ENCODE peak calls at places on chromosomes 3 and 15, in ten cellular contexts. One of them, this sample, is unnamed.

GRCh38 chr3:43549626-43550025 is 72.2 kb downstream of the ANO10 start:
- DNase-seq in dorsolateral prefrontal cortex: no peak
- DNase-seq in RWPE1: no peak
- DNase-seq in brain microvascular endothelial cell: no peak
- DNase-seq in aorta: no peak
- DNase-seq in ovary: no peak
- DNase-seq in CD4-positive, alpha-beta memory T cell: no peak
- DNase-seq in coronary artery: no peak
- DNase-seq in Peyer's patch: no peak
- DNase-seq in upper lobe of left lung: no peak
- DNase-seq in this sample: no peak

GRCh38 chr15:75891895-75892294 is 11.8 kb upstream of the FBXO22 start:
- DNase-seq in RWPE1: peak; percentile 46
- DNase-seq in CD4-positive, alpha-beta memory T cell: no peak
- DNase-seq in ovary: no peak
- DNase-seq in coronary artery: no peak
- DNase-seq in dorsolateral prefrontal cortex: no peak
- DNase-seq in aorta: no peak
- DNase-seq in upper lobe of left lung: no peak
- DNase-seq in brain microvascular endothelial cell: peak; percentile 92
- DNase-seq in Peyer's patch: no peak
- DNase-seq in this sample: peak; percentile 72

GRCh38 chr3:142902356-142902755 is 13.5 kb upstream of the PCOLCE2 start:
- DNase-seq in upper lobe of left lung: no peak
- DNase-seq in dorsolateral prefrontal cortex: no peak
- DNase-seq in aorta: no peak
- DNase-seq in CD4-positive, alpha-beta memory T cell: no peak
- DNase-seq in coronary artery: no peak
- DNase-seq in Peyer's patch: no peak
- DNase-seq in brain microvascular endothelial cell: no peak
- DNase-seq in ovary: no peak
- DNase-seq in RWPE1: no peak
- DNase-seq in this sample: no peak

GRCh38 chr3:114624047-114624445 is 330.2 kb downstream of the TIGIT start:
- DNase-seq in CD4-positive, alpha-beta memory T cell: no peak
- DNase-seq in ovary: peak; percentile 68
- DNase-seq in aorta: no peak
- DNase-seq in dorsolateral prefrontal cortex: no peak
- DNase-seq in brain microvascular endothelial cell: peak; percentile 39
- DNase-seq in upper lobe of left lung: peak; percentile 31
- DNase-seq in Peyer's patch: no peak
- DNase-seq in coronary artery: peak; percentile 73
- DNase-seq in RWPE1: no peak
- DNase-seq in this sample: no peak

GRCh38 chr3:183829466-183829865 is 4.1 kb upstream of the MAP6D1 start:
- DNase-seq in coronary artery: no peak
- DNase-seq in aorta: no peak
- DNase-seq in Peyer's patch: no peak
- DNase-seq in dorsolateral prefrontal cortex: no peak
- DNase-seq in upper lobe of left lung: no peak
- DNase-seq in CD4-positive, alpha-beta memory T cell: no peak
- DNase-seq in ovary: no peak
- DNase-seq in RWPE1: no peak
- DNase-seq in brain microvascular endothelial cell: no peak
- DNase-seq in this sample: no peak

GRCh38 chr3:32961189-32961715 is 9.8 kb downstream of the CCR4 start:
- DNase-seq in CD4-positive, alpha-beta memory T cell: peak; percentile 55
- DNase-seq in upper lobe of left lung: no peak
- DNase-seq in Peyer's patch: peak; percentile 31
- DNase-seq in ovary: no peak
- DNase-seq in brain microvascular endothelial cell: no peak
- DNase-seq in coronary artery: peak; percentile 16
- DNase-seq in RWPE1: no peak
- DNase-seq in aorta: no peak
- DNase-seq in dorsolateral prefrontal cortex: no peak
- DNase-seq in this sample: no peak

GRCh38 chr3:182349051-182349450 is 444.3 kb upstream of the ATP11B start:
- DNase-seq in upper lobe of left lung: no peak
- DNase-seq in aorta: no peak
- DNase-seq in coronary artery: no peak
- DNase-seq in brain microvascular endothelial cell: no peak
- DNase-seq in Peyer's patch: no peak
- DNase-seq in CD4-positive, alpha-beta memory T cell: no peak
- DNase-seq in ovary: no peak
- DNase-seq in dorsolateral prefrontal cortex: no peak
- DNase-seq in RWPE1: no peak
- DNase-seq in this sample: no peak

GRCh38 chr3:190877925-190878324 is 15.4 kb upstream of the GMNC start:
- DNase-seq in CD4-positive, alpha-beta memory T cell: no peak
- DNase-seq in brain microvascular endothelial cell: no peak
- DNase-seq in Peyer's patch: no peak
- DNase-seq in ovary: no peak
- DNase-seq in RWPE1: no peak
- DNase-seq in coronary artery: no peak
- DNase-seq in upper lobe of left lung: no peak
- DNase-seq in aorta: no peak
- DNase-seq in dorsolateral prefrontal cortex: no peak
- DNase-seq in this sample: no peak

GRCh38 chr3:12716605-12717121 is 42.4 kb downstream of the TMEM40 start:
- DNase-seq in CD4-positive, alpha-beta memory T cell: no peak
- DNase-seq in aorta: no peak
- DNase-seq in coronary artery: no peak
- DNase-seq in Peyer's patch: no peak
- DNase-seq in upper lobe of left lung: no peak
- DNase-seq in ovary: no peak
- DNase-seq in RWPE1: no peak
- DNase-seq in brain microvascular endothelial cell: peak; percentile 14
- DNase-seq in dorsolateral prefrontal cortex: no peak
- DNase-seq in this sample: no peak

GRCh38 chr3:4704552-4704951 is 211.4 kb downstream of the ITPR1 start:
- DNase-seq in coronary artery: no peak
- DNase-seq in Peyer's patch: no peak
- DNase-seq in upper lobe of left lung: no peak
- DNase-seq in RWPE1: no peak
- DNase-seq in CD4-positive, alpha-beta memory T cell: no peak
- DNase-seq in ovary: no peak
- DNase-seq in aorta: no peak
- DNase-seq in brain microvascular endothelial cell: no peak
- DNase-seq in dorsolateral prefrontal cortex: no peak
- DNase-seq in this sample: peak; percentile 19
- H3K27ac ChIP-seq in coronary artery: no peak overlapping the region
- H3K27ac ChIP-seq in Peyer's patch: no peak overlapping the region
- H3K27ac ChIP-seq in upper lobe of left lung: no peak overlapping the region
- H3K27ac ChIP-seq in RWPE1: no peak overlapping the region
- H3K27ac ChIP-seq in CD4-positive, alpha-beta memory T cell: no peak overlapping the region
- H3K27ac ChIP-seq in ovary: no peak overlapping the region
- H3K27ac ChIP-seq in aorta: no peak overlapping the region
- H3K27ac ChIP-seq in brain microvascular endothelial cell: no peak overlapping the region
- H3K27ac ChIP-seq in dorsolateral prefrontal cortex: no peak overlapping the region
- H3K27ac ChIP-seq in this sample: no peak overlapping the region

GRCh38 chr3:49498239-49498638 is 28.2 kb downstream of the DAG1 start:
- DNase-seq in ovary: no peak
- DNase-seq in brain microvascular endothelial cell: no peak
- DNase-seq in CD4-positive, alpha-beta memory T cell: no peak
- DNase-seq in Peyer's patch: no peak
- DNase-seq in upper lobe of left lung: no peak
- DNase-seq in dorsolateral prefrontal cortex: no peak
- DNase-seq in aorta: no peak
- DNase-seq in coronary artery: no peak
- DNase-seq in RWPE1: no peak
- DNase-seq in this sample: no peak

GRCh38 chr3:49493901-49494300 is 23.8 kb downstream of the DAG1 start:
- DNase-seq in ovary: no peak
- DNase-seq in CD4-positive, alpha-beta memory T cell: no peak
- DNase-seq in brain microvascular endothelial cell: no peak
- DNase-seq in RWPE1: no peak
- DNase-seq in Peyer's patch: no peak
- DNase-seq in upper lobe of left lung: no peak
- DNase-seq in coronary artery: no peak
- DNase-seq in aorta: no peak
- DNase-seq in dorsolateral prefrontal cortex: no peak
- DNase-seq in this sample: no peak

GRCh38 chr3:49489247-49489646 is 19.2 kb downstream of the DAG1 start:
- DNase-seq in upper lobe of left lung: no peak
- DNase-seq in CD4-positive, alpha-beta memory T cell: no peak
- DNase-seq in aorta: no peak
- DNase-seq in coronary artery: no peak
- DNase-seq in Peyer's patch: no peak
- DNase-seq in dorsolateral prefrontal cortex: no peak
- DNase-seq in RWPE1: no peak
- DNase-seq in ovary: no peak
- DNase-seq in brain microvascular endothelial cell: no peak
- DNase-seq in this sample: no peak

GRCh38 chr3:49495016-49495415 is 24.9 kb downstream of the DAG1 start:
- DNase-seq in ovary: no peak
- DNase-seq in Peyer's patch: no peak
- DNase-seq in brain microvascular endothelial cell: no peak
- DNase-seq in aorta: no peak
- DNase-seq in dorsolateral prefrontal cortex: no peak
- DNase-seq in RWPE1: no peak
- DNase-seq in upper lobe of left lung: no peak
- DNase-seq in coronary artery: no peak
- DNase-seq in CD4-positive, alpha-beta memory T cell: no peak
- DNase-seq in this sample: no peak

GRCh38 chr3:49492969-49493368 is 22.9 kb downstream of the DAG1 start:
- DNase-seq in upper lobe of left lung: no peak
- DNase-seq in Peyer's patch: no peak
- DNase-seq in coronary artery: no peak
- DNase-seq in aorta: no peak
- DNase-seq in brain microvascular endothelial cell: no peak
- DNase-seq in RWPE1: no peak
- DNase-seq in ovary: no peak
- DNase-seq in CD4-positive, alpha-beta memory T cell: no peak
- DNase-seq in dorsolateral prefrontal cortex: no peak
- DNase-seq in this sample: no peak
- H3K27ac ChIP-seq in upper lobe of left lung: no peak overlapping the region
- H3K27ac ChIP-seq in Peyer's patch: no peak overlapping the region
- H3K27ac ChIP-seq in coronary artery: peak overlapping the region; percentile 9
- H3K27ac ChIP-seq in aorta: peak overlapping the region; percentile 87
- H3K27ac ChIP-seq in brain microvascular endothelial cell: no peak overlapping the region
- H3K27ac ChIP-seq in RWPE1: no peak overlapping the region
- H3K27ac ChIP-seq in ovary: no peak overlapping the region
- H3K27ac ChIP-seq in CD4-positive, alpha-beta memory T cell: no peak overlapping the region
- H3K27ac ChIP-seq in dorsolateral prefrontal cortex: no peak overlapping the region
- H3K27ac ChIP-seq in this sample: no peak overlapping the region

GRCh38 chr3:46407976-46408375 is 917 bp downstream of the CCRL2 start:
- DNase-seq in coronary artery: peak; percentile 50
- DNase-seq in CD4-positive, alpha-beta memory T cell: no peak
- DNase-seq in upper lobe of left lung: no peak
- DNase-seq in Peyer's patch: no peak
- DNase-seq in aorta: no peak
- DNase-seq in ovary: no peak
- DNase-seq in dorsolateral prefrontal cortex: no peak
- DNase-seq in RWPE1: no peak
- DNase-seq in brain microvascular endothelial cell: no peak
- DNase-seq in this sample: no peak

GRCh38 chr3:46408853-46409252 is 1.8 kb downstream of the CCRL2 start:
- DNase-seq in aorta: no peak
- DNase-seq in CD4-positive, alpha-beta memory T cell: no peak
- DNase-seq in Peyer's patch: no peak
- DNase-seq in RWPE1: no peak
- DNase-seq in upper lobe of left lung: no peak
- DNase-seq in coronary artery: peak; percentile 35
- DNase-seq in brain microvascular endothelial cell: no peak
- DNase-seq in dorsolateral prefrontal cortex: no peak
- DNase-seq in ovary: no peak
- DNase-seq in this sample: no peak

GRCh38 chr3:46405301-46406079 is 1.4 kb downstream of the CCR5AS start:
- DNase-seq in Peyer's patch: no peak
- DNase-seq in coronary artery: no peak
- DNase-seq in aorta: no peak
- DNase-seq in RWPE1: no peak
- DNase-seq in upper lobe of left lung: peak; percentile 84
- DNase-seq in brain microvascular endothelial cell: no peak
- DNase-seq in ovary: peak; percentile 18
- DNase-seq in dorsolateral prefrontal cortex: no peak
- DNase-seq in CD4-positive, alpha-beta memory T cell: no peak
- DNase-seq in this sample: no peak

GRCh38 chr3:46406786-46407611 is at the start of the genes CCR5AS and CCRL2:
- DNase-seq in CD4-positive, alpha-beta memory T cell: peak; percentile 15
- DNase-seq in RWPE1: peak; percentile 34
- DNase-seq in aorta: peak; percentile 81
- DNase-seq in ovary: peak; percentile 45
- DNase-seq in dorsolateral prefrontal cortex: no peak
- DNase-seq in Peyer's patch: peak; percentile 45
- DNase-seq in brain microvascular endothelial cell: peak; percentile 55
- DNase-seq in upper lobe of left lung: peak; percentile 87
- DNase-seq in coronary artery: no peak
- DNase-seq in this sample: no peak

DNA sequence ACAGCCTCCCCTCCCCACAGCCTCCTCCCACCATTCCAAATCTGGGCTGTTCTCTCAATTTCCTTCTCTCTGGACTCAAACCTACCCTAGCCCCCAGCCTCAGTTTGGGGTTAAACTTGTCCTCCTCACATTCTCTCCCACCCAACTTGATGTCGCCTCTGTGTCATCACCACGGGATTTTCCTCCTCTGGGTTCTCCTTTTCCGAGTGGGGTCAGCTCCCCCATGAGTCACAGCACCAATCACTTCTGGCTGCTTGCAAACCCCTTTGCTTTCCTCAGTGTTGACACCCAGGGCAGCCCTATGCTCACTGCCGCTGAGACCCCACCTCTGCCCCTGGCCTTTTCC is 453 bp downstream of the CCR5AS start:
- DNase-seq in aorta: peak; percentile 69
- DNase-seq in Peyer's patch: no peak
- DNase-seq in ovary: no peak
- DNase-seq in coronary artery: no peak
- DNase-seq in upper lobe of left lung: peak; percentile 75
- DNase-seq in CD4-positive, alpha-beta memory T cell: no peak
- DNase-seq in dorsolateral prefrontal cortex: no peak
- DNase-seq in RWPE1: no peak
- DNase-seq in brain microvascular endothelial cell: no peak
- DNase-seq in this sample: no peak
- H3K27ac ChIP-seq in aorta: no peak overlapping the region
- H3K27ac ChIP-seq in Peyer's patch: peak overlapping the region; percentile 78
- H3K27ac ChIP-seq in ovary: no peak overlapping the region
- H3K27ac ChIP-seq in coronary artery: peak overlapping the region; percentile 32
- H3K27ac ChIP-seq in upper lobe of left lung: peak overlapping the region; percentile 95
- H3K27ac ChIP-seq in CD4-positive, alpha-beta memory T cell: no peak overlapping the region
- H3K27ac ChIP-seq in dorsolateral prefrontal cortex: peak overlapping the region; percentile 81
- H3K27ac ChIP-seq in RWPE1: no peak overlapping the region
- H3K27ac ChIP-seq in brain microvascular endothelial cell: no peak overlapping the region
- H3K27ac ChIP-seq in this sample: no peak overlapping the region

GRCh38 chr15:25451501-25451900 is 12.7 kb upstream of the UBE3A start:
- DNase-seq in brain microvascular endothelial cell: no peak
- DNase-seq in Peyer's patch: no peak
- DNase-seq in aorta: no peak
- DNase-seq in dorsolateral prefrontal cortex: no peak
- DNase-seq in RWPE1: no peak
- DNase-seq in upper lobe of left lung: no peak
- DNase-seq in coronary artery: no peak
- DNase-seq in ovary: no peak
- DNase-seq in CD4-positive, alpha-beta memory T cell: no peak
- DNase-seq in this sample: no peak
- H3K27ac ChIP-seq in brain microvascular endothelial cell: no peak overlapping the region
- H3K27ac ChIP-seq in Peyer's patch: no peak overlapping the region
- H3K27ac ChIP-seq in aorta: no peak overlapping the region
- H3K27ac ChIP-seq in dorsolateral prefrontal cortex: no peak overlapping the region
- H3K27ac ChIP-seq in RWPE1: no peak overlapping the region
- H3K27ac ChIP-seq in upper lobe of left lung: no peak overlapping the region
- H3K27ac ChIP-seq in coronary artery: no peak overlapping the region
- H3K27ac ChIP-seq in ovary: no peak overlapping the region
- H3K27ac ChIP-seq in CD4-positive, alpha-beta memory T cell: no peak overlapping the region
- H3K27ac ChIP-seq in this sample: no peak overlapping the region

GRCh38 chr3:148646126-148646660 is 51.5 kb upstream of the AGTR1 start:
- DNase-seq in RWPE1: no peak
- DNase-seq in brain microvascular endothelial cell: no peak
- DNase-seq in Peyer's patch: no peak
- DNase-seq in upper lobe of left lung: no peak
- DNase-seq in ovary: no peak
- DNase-seq in aorta: no peak
- DNase-seq in coronary artery: no peak
- DNase-seq in CD4-positive, alpha-beta memory T cell: no peak
- DNase-seq in dorsolateral prefrontal cortex: no peak
- DNase-seq in this sample: no peak
- H3K27ac ChIP-seq in RWPE1: no peak overlapping the region
- H3K27ac ChIP-seq in brain microvascular endothelial cell: peak overlapping the region; percentile 7
- H3K27ac ChIP-seq in Peyer's patch: no peak overlapping the region
- H3K27ac ChIP-seq in upper lobe of left lung: no peak overlapping the region
- H3K27ac ChIP-seq in ovary: no peak overlapping the region
- H3K27ac ChIP-seq in aorta: no peak overlapping the region
- H3K27ac ChIP-seq in coronary artery: no peak overlapping the region
- H3K27ac ChIP-seq in CD4-positive, alpha-beta memory T cell: no peak overlapping the region
- H3K27ac ChIP-seq in dorsolateral prefrontal cortex: no peak overlapping the region
- H3K27ac ChIP-seq in this sample: no peak overlapping the region